ENCODE peak calls at places on chromosomes 3 and 15, in six cellular contexts. H is C1 segment of cervical spinal cord, Q is anterior cingulate cortex, Y is adipocyte, V is AG08396, J is mucosa of gallbladder. L is an unnamed sample.

GRCh38 chr15:42712584-42712983 is 24.3 kb downstream of the CDAN1 start:
- DNase-seq in H (no peak), Q (no peak), Y (no peak), V (no peak), J (no peak), L (no peak)

GRCh38 chr3:178519701-178520100 is 16.5 kb upstream of the KCNMB2 start:
- DNase-seq in H (no peak), Q (no peak), Y (no peak), V (no peak), J (no peak), L (no peak)

GRCh38 chr3:104596551-104596950 is 770.2 kb upstream of the ALCAM start:
- DNase-seq in H (no peak), Q (no peak), Y (peak), V (peak), J (no peak), L (no peak)

GRCh38 chr3:159616234-159616825 is 372.3 kb upstream of the IL12A start:
- DNase-seq in H (no peak), Q (no peak), Y (peak), V (peak), J (peak), L (peak)

GRCh38 chr3:120622870-120623718 is 27.0 kb downstream of the NDUFB4 start:
- DNase-seq in H (no peak), Q (no peak), Y (peak), V (no peak), J (no peak), L (no peak)

GRCh38 chr15:39426552-39427532 is 154.0 kb upstream of the THBS1 start:
- DNase-seq in H (no peak), Q (no peak), Y (no peak), V (peak), J (peak), L (no peak)

GRCh38 chr15:80404719-80405553 is 754 bp downstream of the ARNT2 start:
- DNase-seq in H (peak), Q (peak), Y (peak), V (no peak), J (no peak), L (peak)

GRCh38 chr3:141240290-141241247 is 8.9 kb downstream of the PXYLP1 start:
- DNase-seq in H (no peak), Q (no peak), Y (peak), V (no peak), J (no peak), L (no peak)

GRCh38 chr15:62115847-62116246 is 49.1 kb downstream of the C2CD4A start:
- DNase-seq in H (no peak), Q (no peak), Y (no peak), V (no peak), J (no peak), L (no peak)

GRCh38 chr3:23546186-23546585 is 259.6 kb upstream of the UBE2E1 start:
- DNase-seq in H (no peak), Q (no peak), Y (peak), V (no peak), J (no peak), L (no peak)

GRCh38 chr15:59918994-59919951 is 84.8 kb upstream of the FOXB1 start:
- DNase-seq in H (no peak), Q (no peak), Y (peak), V (no peak), J (no peak), L (no peak)

GRCh38 chr3:195805181-195805580 is 6.5 kb downstream of the MUC4 start:
- DNase-seq in H (no peak), Q (no peak), Y (no peak), V (no peak), J (no peak), L (no peak)

GRCh38 chr15:57251308-57251707 is 125.0 kb upstream of the CGNL1 start:
- DNase-seq in H (no peak), Q (no peak), Y (peak), V (no peak), J (no peak), L (no peak)

GRCh38 chr15:73923488-73924164 is 2.6 kb upstream of the LOXL1 start:
- DNase-seq in H (no peak), Q (no peak), Y (no peak), V (no peak), J (no peak), L (no peak)

GRCh38 chr3:53202331-53203015 is 41.5 kb downstream of the PRKCD start:
- DNase-seq in H (no peak), Q (no peak), Y (no peak), V (no peak), J (no peak), L (no peak)

GRCh38 chr3:1587426-1587825 is 494.6 kb downstream of the CNTN6 start:
- DNase-seq in H (no peak), Q (no peak), Y (no peak), V (no peak), J (no peak), L (no peak)

GRCh38 chr3:160196511-160197104 is 28.6 kb upstream of the C3orf80 start:
- DNase-seq in H (no peak), Q (no peak), Y (no peak), V (no peak), J (no peak), L (no peak)

GRCh38 chr15:82855286-82856092 is 46.1 kb downstream of the WHAMM start:
- DNase-seq in H (no peak), Q (no peak), Y (no peak), V (no peak), J (no peak), L (no peak)

GRCh38 chr3:186108106-186108940 is 566 bp downstream of the ETV5 start:
- DNase-seq in H (peak), Q (no peak), Y (peak), V (peak), J (no peak), L (no peak)

L was measured in posterior cingulate gyrus.